ENCODE peak calls at places on chromosomes 1 and 21, in six cellular contexts. B is lower lobe of right lung, H is body of pancreas, T is naive B cell, W is T-helper 9 cell, N is small intestine. D is an unnamed sample.

GRCh38 chr1:172843444-172843843 is 184.5 kb downstream of the FASLG start:
- DNase-seq in B (no peak), H (no peak), T (no peak), W (no peak), N (no peak), D (no peak)

GRCh38 chr1:35430762-35431161 is 126.4 kb downstream of the KIAA0319L start:
- DNase-seq in B (no peak), H (no peak), T (no peak), W (no peak), N (no peak), D (no peak)

GRCh38 chr1:243596441-243597183 is 253.4 kb downstream of the AKT3 start:
- DNase-seq in B (no peak), H (no peak), T (no peak), W (no peak), N (peak; percentile 44), D (peak; percentile 59)

GRCh38 chr1:231937013-231937754 is 310.6 kb downstream of the DISC1 start:
- DNase-seq in B (peak; percentile 58), H (peak; percentile 37), T (no peak), W (no peak), N (no peak), D (no peak)

GRCh38 chr1:15455522-15455921 is 1.0 kb upstream of the CELA2A start:
- DNase-seq in B (no peak), H (peak; percentile 84), T (no peak), W (no peak), N (no peak), D (no peak)

GRCh38 chr1:2777428-2778219 is 23.9 kb downstream of the TTC34 start:
- DNase-seq in B (no peak), H (no peak), T (no peak), W (no peak), N (no peak), D (no peak)

GRCh38 chr1:246680180-246680579 is 44.0 kb upstream of the SCCPDH start:
- DNase-seq in B (no peak), H (no peak), T (no peak), W (no peak), N (no peak), D (no peak)

GRCh38 chr1:229030642-229031390 is 240.1 kb upstream of the RAB4A start:
- DNase-seq in B (no peak), H (peak; percentile 86), T (no peak), W (no peak), N (no peak), D (no peak)

GRCh38 chr21:34498623-34499022 is 13.4 kb downstream of the KCNE1 start:
- DNase-seq in B (no peak), H (no peak), T (no peak), W (no peak), N (no peak), D (no peak)

GRCh38 chr1:225441314-225442119 is 13.7 kb upstream of the LBR start:
- DNase-seq in B (no peak), H (peak; percentile 61), T (no peak), W (no peak), N (peak; percentile 90), D (no peak)

GRCh38 chr1:77954521-77954920 is 24.4 kb downstream of the FUBP1 start:
- DNase-seq in B (no peak), H (no peak), T (no peak), W (no peak), N (no peak), D (no peak)

GRCh38 chr1:65310078-65310587 is 790 bp downstream of the DNAJC6 start:
- DNase-seq in B (no peak), H (peak; percentile 51), T (no peak), W (no peak), N (no peak), D (no peak)

GRCh38 chr1:42931108-42931539 is 27.5 kb downstream of the SLC2A1 start:
- DNase-seq in B (no peak), H (peak; percentile 51), T (peak; percentile 71), W (peak; percentile 35), N (peak; percentile 55), D (peak; percentile 61)

GRCh38 chr1:232201024-232201423 is 428.9 kb downstream of the SIPA1L2 start:
- DNase-seq in B (no peak), H (no peak), T (no peak), W (no peak), N (no peak), D (no peak)

GRCh38 chr1:151255381-151255780 is 847 bp downstream of the PSMD4 start:
- DNase-seq in B (no peak), H (no peak), T (no peak), W (no peak), N (no peak), D (no peak)

GRCh38 chr1:217534566-217534965 is 96.3 kb downstream of the GPATCH2 start:
- DNase-seq in B (no peak), H (no peak), T (no peak), W (no peak), N (peak; percentile 12), D (no peak)

GRCh38 chr1:151048645-151049032 is 1.1 kb downstream of the C1orf56 start:
- DNase-seq in B (no peak), H (no peak), T (no peak), W (no peak), N (no peak), D (no peak)

GRCh38 chr1:228977741-228978140 is 242.5 kb downstream of the RHOU start:
- DNase-seq in B (no peak), H (no peak), T (no peak), W (no peak), N (no peak), D (no peak)

GRCh38 chr21:44383216-44383615 is 29.8 kb downstream of the TRPM2 start:
- DNase-seq in B (no peak), H (no peak), T (no peak), W (no peak), N (no peak), D (no peak)

GRCh38 chr1:203338335-203339036 is 12.4 kb downstream of the FMOD start:
- DNase-seq in B (no peak), H (peak; percentile 79), T (peak; percentile 65), W (peak; percentile 39), N (peak; percentile 64), D (peak; percentile 57)

GRCh38 chr21:36263797-36264196 is 56.2 kb upstream of the MORC3 start:
- DNase-seq in B (no peak), H (no peak), T (peak; percentile 15), W (no peak), N (no peak), D (no peak)

GRCh38 chr21:18545908-18546307 is 142.3 kb upstream of the TMPRSS15 start:
- DNase-seq in B (no peak), H (no peak), T (no peak), W (no peak), N (no peak), D (no peak)

GRCh38 chr1:14522331-14523241 is 75.9 kb upstream of the KAZN start:
- DNase-seq in B (no peak), H (peak; percentile 37), T (no peak), W (no peak), N (no peak), D (no peak)

GRCh38 chr1:34845131-34845901 is 14.2 kb downstream of the SMIM12 start:
- DNase-seq in B (no peak), H (no peak), T (no peak), W (no peak), N (no peak), D (no peak)

GRCh38 chr1:220007438-220007837 is 38.9 kb downstream of the EPRS1 start:
- DNase-seq in B (no peak), H (no peak), T (no peak), W (no peak), N (no peak), D (no peak)

GRCh38 chr1:53332188-53332564 is 4.3 kb upstream of the LRP8 start:
- DNase-seq in B (no peak), H (no peak), T (no peak), W (no peak), N (no peak), D (no peak)

GRCh38 chr1:203652718-203653461 is 26.3 kb downstream of the ATP2B4 start:
- DNase-seq in B (no peak), H (no peak), T (no peak), W (no peak), N (peak; percentile 49), D (peak; percentile 23)

GRCh38 chr1:180921891-180922636 is 9.4 kb downstream of the KIAA1614 start:
- DNase-seq in B (no peak), H (no peak), T (no peak), W (no peak), N (no peak), D (no peak)

GRCh38 chr1:243926299-243926698 is 76.3 kb upstream of the AKT3 start:
- DNase-seq in B (no peak), H (no peak), T (no peak), W (no peak), N (no peak), D (no peak)

GRCh38 chr1:173421789-173422188 is 55.3 kb upstream of the PRDX6 start:
- DNase-seq in B (no peak), H (no peak), T (no peak), W (no peak), N (no peak), D (no peak)

GRCh38 chr1:20180221-20181207 is 5.4 kb upstream of the UBXN10 start:
- DNase-seq in B (no peak), H (no peak), T (no peak), W (no peak), N (no peak), D (no peak)

GRCh38 chr1:6447016-6447817 is 18.8 kb downstream of the TNFRSF25 start:
- DNase-seq in B (no peak), H (no peak), T (no peak), W (no peak), N (no peak), D (no peak)

GRCh38 chr1:11493972-11494655 is 15.2 kb downstream of the DISP3 start:
- DNase-seq in B (no peak), H (no peak), T (no peak), W (no peak), N (no peak), D (no peak)

GRCh38 chr1:226131639-226132038 is 54.9 kb downstream of the ACBD3 start:
- DNase-seq in B (no peak), H (no peak), T (no peak), W (no peak), N (no peak), D (no peak)

GRCh38 chr1:215022723-215023122 is 59.8 kb upstream of the KCNK2 start:
- DNase-seq in B (no peak), H (no peak), T (no peak), W (no peak), N (no peak), D (no peak)